ENCODE peak calls at places on chromosomes 12 and 14, in nine cellular contexts. J, D, O, Z, G, N, R, A and B are unnamed samples.

GRCh38 chr12:60394680-60395079 is 798.9 kb downstream of the SLC16A7 start:
- DNase-seq in J (no peak), D (peak), O (no peak), Z (peak), G (peak), N (no peak), R (no peak), A (peak), B (peak)

GRCh38 chr12:38157274-38157932 is 159.2 kb upstream of the ALG10B start:
- DNase-seq in J (no peak), D (no peak), O (no peak), Z (no peak), G (no peak), N (no peak), R (no peak), A (no peak), B (no peak)

GRCh38 chr14:60303745-60304144 is 54.7 kb downstream of the PPM1A start:
- DNase-seq in J (peak), D (no peak), O (no peak), Z (no peak), G (peak), N (no peak), R (no peak), A (no peak), B (no peak)

GRCh38 chr12:94704452-94704871 is 54.1 kb upstream of the TMCC3 start:
- DNase-seq in J (peak), D (peak), O (peak), Z (peak), G (peak), N (peak), R (no peak), A (peak), B (peak)

GRCh38 chr12:13187399-13187798 is 9.1 kb upstream of the EMP1 start:
- DNase-seq in J (no peak), D (peak), O (peak), Z (peak), G (peak), N (no peak), R (no peak), A (peak), B (peak)

GRCh38 chr12:131063427-131063826 is 109.7 kb downstream of the ADGRD1 start:
- DNase-seq in J (no peak), D (no peak), O (no peak), Z (no peak), G (no peak), N (no peak), R (no peak), A (no peak), B (no peak)

GRCh38 chr12:23534196-23534595 is 415.3 kb downstream of the SOX5 start:
- DNase-seq in J (no peak), D (no peak), O (no peak), Z (no peak), G (no peak), N (no peak), R (no peak), A (no peak), B (no peak)

GRCh38 chr14:64536488-64537245 is 3.9 kb upstream of the HSPA2 start:
- DNase-seq in J (no peak), D (peak), O (no peak), Z (peak), G (peak), N (no peak), R (no peak), A (no peak), B (no peak)

GRCh38 chr14:105894125-105894977 is 368.0 kb downstream of the TMEM121 start:
- DNase-seq in J (no peak), D (no peak), O (no peak), Z (no peak), G (no peak), N (no peak), R (peak), A (no peak), B (no peak)

GRCh38 chr12:2347137-2347843 is 294.5 kb downstream of the CACNA1C start:
- DNase-seq in J (no peak), D (no peak), O (no peak), Z (no peak), G (no peak), N (no peak), R (no peak), A (no peak), B (no peak)

GRCh38 chr12:18601962-18602361 is 135.8 kb downstream of the PLCZ1 start:
- DNase-seq in J (no peak), D (no peak), O (no peak), Z (no peak), G (no peak), N (no peak), R (no peak), A (no peak), B (no peak)

GRCh38 chr12:68263366-68263765 is 10.0 kb upstream of the IL22 start:
- DNase-seq in J (no peak), D (peak), O (no peak), Z (no peak), G (peak), N (no peak), R (no peak), A (peak), B (no peak)

GRCh38 chr12:13194462-13195110 is 1.9 kb upstream of the EMP1 start:
- DNase-seq in J (no peak), D (peak), O (no peak), Z (no peak), G (peak), N (no peak), R (no peak), A (no peak), B (peak)

GRCh38 chr12:47987411-47988072 is 16.7 kb downstream of the COL2A1 start:
- DNase-seq in J (no peak), D (no peak), O (no peak), Z (no peak), G (no peak), N (no peak), R (no peak), A (no peak), B (no peak)

GRCh38 chr14:72716471-72716870 is 177.4 kb downstream of the DPF3 start:
- DNase-seq in J (no peak), D (no peak), O (no peak), Z (no peak), G (no peak), N (no peak), R (no peak), A (no peak), B (no peak)

GRCh38 chr12:67645571-67645970 is 3.0 kb upstream of the DYRK2 start:
- DNase-seq in J (no peak), D (peak), O (no peak), Z (no peak), G (peak), N (no peak), R (no peak), A (no peak), B (peak)

GRCh38 chr12:55057466-55057865 is 37.7 kb downstream of the NEUROD4 start:
- DNase-seq in J (no peak), D (no peak), O (no peak), Z (no peak), G (no peak), N (no peak), R (no peak), A (no peak), B (no peak)

DNA sequence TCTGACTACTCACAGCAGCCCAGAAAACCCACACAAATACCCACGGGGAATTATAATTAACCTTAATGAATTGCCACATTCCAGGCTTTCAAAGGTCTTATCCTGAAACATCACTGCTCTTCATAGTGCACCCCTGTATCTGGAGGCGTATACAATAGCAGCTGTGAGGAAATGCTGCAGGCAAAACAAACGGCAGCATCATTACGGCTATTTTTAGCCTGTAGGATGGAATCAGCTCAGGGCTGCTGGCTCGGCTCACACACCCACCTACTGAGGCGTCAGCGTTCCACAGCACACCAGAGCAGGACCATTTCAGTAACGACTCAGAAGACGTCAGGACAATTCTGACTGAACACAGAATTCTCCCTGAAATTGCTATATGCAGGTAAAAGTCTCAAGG is 648.4 kb downstream of the RPS29 start:
- DNase-seq in J (no peak), D (no peak), O (no peak), Z (no peak), G (no peak), N (no peak), R (no peak), A (peak), B (no peak)
- H3K4me3 ChIP-seq in J (no peak), D (no peak), O (no peak), Z (no peak), G (no peak), N (no peak), R (no peak), A (no peak), B (no peak)

GRCh38 chr12:29116414-29116813 is 32.7 kb upstream of the FAR2 start:
- DNase-seq in J (no peak), D (no peak), O (peak), Z (no peak), G (no peak), N (no peak), R (no peak), A (no peak), B (no peak)

GRCh38 chr12:29113101-29113500 is 36.0 kb upstream of the FAR2 start:
- DNase-seq in J (no peak), D (no peak), O (no peak), Z (no peak), G (no peak), N (no peak), R (no peak), A (no peak), B (peak)

DNA sequence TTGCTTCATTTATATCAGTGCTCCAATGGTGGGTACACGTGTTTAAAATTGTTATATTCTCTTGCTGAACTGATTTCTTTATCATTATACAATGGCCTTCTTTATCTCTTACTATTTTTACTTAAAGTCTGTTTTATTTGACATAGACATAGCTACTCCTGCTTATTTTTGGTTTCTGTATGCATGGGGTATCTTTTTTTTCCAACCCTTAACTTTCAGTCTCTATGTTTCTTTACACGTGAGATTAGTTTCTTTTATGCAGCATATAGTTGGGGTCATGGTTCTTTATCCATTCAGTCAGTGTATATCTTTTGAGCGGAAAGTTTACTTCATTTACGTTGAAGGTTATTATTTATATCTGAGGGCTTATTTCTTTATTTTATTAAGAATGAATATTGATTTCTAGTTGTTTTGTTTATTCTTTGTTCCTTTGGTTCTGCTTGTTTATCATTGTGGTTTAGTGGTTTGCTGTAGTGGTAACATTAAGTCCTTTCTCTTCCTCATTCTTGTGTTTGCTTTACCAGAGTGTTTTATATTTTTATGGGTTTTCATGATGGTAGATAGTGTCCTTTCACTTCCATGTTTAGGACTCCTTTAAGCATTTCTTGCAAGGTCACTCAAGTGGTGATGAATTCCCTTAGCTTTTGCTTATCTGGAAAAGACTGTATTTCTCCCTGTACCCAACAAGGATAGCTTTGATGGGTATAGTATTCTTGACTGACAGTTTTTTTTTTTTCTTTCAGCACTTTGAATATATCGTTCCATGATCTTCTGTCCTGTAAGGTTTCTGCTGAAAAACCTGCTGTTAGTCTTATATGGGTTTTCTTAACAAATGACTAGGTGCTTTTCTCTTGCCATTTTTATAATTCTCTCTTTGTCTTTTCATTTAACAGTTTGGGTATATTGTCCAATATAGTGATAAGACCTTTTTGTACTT is 38.3 kb upstream of the FAR2 start:
- DNase-seq in J (no peak), D (no peak), O (no peak), Z (no peak), G (no peak), N (no peak), R (no peak), A (no peak), B (no peak)
- TF ChIP-seq CTCF in J (no peak), D (no peak), O (no peak), Z (no peak), G (no peak), N (no peak), R (no peak), A (no peak), B (no peak)

GRCh38 chr12:110304061-110304551 is 23.1 kb downstream of the ATP2A2 start:
- DNase-seq in J (no peak), D (peak), O (no peak), Z (no peak), G (no peak), N (no peak), R (no peak), A (no peak), B (peak)
- H3K4me3 ChIP-seq in J (no peak), D (no peak), O (no peak), Z (no peak), G (no peak), N (no peak), R (no peak), A (no peak), B (no peak)

GRCh38 chr14:104157303-104157928 is 19.0 kb downstream of the KIF26A start:
- DNase-seq in J (no peak), D (no peak), O (no peak), Z (no peak), G (no peak), N (no peak), R (no peak), A (no peak), B (no peak)
- TF ChIP-seq CTCF in J (no peak), D (peak), O (no peak), Z (no peak), G (no peak), N (no peak), R (no peak), A (peak), B (no peak)

GRCh38 chr12:8841778-8842177 is 19.4 kb downstream of the A2ML1 start:
- DNase-seq in J (no peak), D (no peak), O (no peak), Z (no peak), G (no peak), N (no peak), R (no peak), A (no peak), B (no peak)

GRCh38 chr12:8846305-8846704 is 23.9 kb downstream of the A2ML1 start:
- DNase-seq in J (no peak), D (no peak), O (no peak), Z (no peak), G (no peak), N (no peak), R (no peak), A (no peak), B (no peak)

GRCh38 chr12:8840938-8841633 is 18.7 kb downstream of the A2ML1 start:
- DNase-seq in J (no peak), D (no peak), O (no peak), Z (no peak), G (no peak), N (no peak), R (no peak), A (no peak), B (no peak)

GRCh38 chr12:8847435-8847834 is 25.0 kb downstream of the A2ML1 start:
- DNase-seq in J (no peak), D (no peak), O (no peak), Z (no peak), G (no peak), N (no peak), R (no peak), A (no peak), B (no peak)

GRCh38 chr12:8844665-8845064 is 22.2 kb downstream of the A2ML1 start:
- DNase-seq in J (no peak), D (peak), O (no peak), Z (no peak), G (peak), N (peak), R (no peak), A (no peak), B (no peak)
- H3K4me3 ChIP-seq in J (no peak), D (no peak), O (no peak), Z (no peak), G (no peak), N (no peak), R (no peak), A (no peak), B (no peak)

GRCh38 chr12:29088611-29089219 is 60.4 kb upstream of the FAR2 start:
- DNase-seq in J (no peak), D (peak), O (no peak), Z (no peak), G (peak), N (no peak), R (no peak), A (no peak), B (peak)
- TF ChIP-seq CTCF in J (peak), D (peak), O (peak), Z (peak), G (peak), N (no peak), R (peak), A (peak), B (no peak)

DNA sequence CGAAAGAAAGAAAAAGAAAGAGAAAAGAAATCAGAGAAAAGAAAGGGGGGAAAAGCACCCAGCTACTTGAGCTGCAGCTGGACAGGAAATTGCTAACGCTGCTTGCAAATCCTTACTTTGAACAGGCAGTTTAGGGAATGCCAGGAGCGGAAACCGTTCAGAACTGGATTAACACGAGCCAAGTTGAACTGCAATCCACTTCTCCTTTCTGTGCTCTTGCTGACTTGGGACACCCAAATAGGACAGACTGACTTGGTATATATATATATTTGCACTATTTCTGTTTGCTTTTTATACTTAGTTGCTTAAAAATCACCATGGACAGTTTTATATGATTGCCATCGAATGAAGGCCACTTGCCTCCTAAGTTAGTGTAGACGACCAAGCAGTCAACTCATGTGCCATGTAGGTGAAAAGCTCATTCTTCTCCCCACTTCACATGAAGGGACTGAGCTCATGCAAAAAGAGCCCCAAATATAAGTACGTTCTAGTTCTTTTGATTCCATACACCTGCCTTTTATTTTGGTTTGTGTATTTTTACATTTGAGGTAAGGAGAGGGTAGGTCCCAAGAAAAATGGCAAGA is 5.5 kb downstream of the DUSP6 start:
- DNase-seq in J (peak), D (peak), O (no peak), Z (no peak), G (peak), N (no peak), R (no peak), A (peak), B (peak)
- H3K4me3 ChIP-seq in J (peak), D (no peak), O (no peak), Z (no peak), G (peak), N (no peak), R (peak), A (no peak), B (no peak)

DNA sequence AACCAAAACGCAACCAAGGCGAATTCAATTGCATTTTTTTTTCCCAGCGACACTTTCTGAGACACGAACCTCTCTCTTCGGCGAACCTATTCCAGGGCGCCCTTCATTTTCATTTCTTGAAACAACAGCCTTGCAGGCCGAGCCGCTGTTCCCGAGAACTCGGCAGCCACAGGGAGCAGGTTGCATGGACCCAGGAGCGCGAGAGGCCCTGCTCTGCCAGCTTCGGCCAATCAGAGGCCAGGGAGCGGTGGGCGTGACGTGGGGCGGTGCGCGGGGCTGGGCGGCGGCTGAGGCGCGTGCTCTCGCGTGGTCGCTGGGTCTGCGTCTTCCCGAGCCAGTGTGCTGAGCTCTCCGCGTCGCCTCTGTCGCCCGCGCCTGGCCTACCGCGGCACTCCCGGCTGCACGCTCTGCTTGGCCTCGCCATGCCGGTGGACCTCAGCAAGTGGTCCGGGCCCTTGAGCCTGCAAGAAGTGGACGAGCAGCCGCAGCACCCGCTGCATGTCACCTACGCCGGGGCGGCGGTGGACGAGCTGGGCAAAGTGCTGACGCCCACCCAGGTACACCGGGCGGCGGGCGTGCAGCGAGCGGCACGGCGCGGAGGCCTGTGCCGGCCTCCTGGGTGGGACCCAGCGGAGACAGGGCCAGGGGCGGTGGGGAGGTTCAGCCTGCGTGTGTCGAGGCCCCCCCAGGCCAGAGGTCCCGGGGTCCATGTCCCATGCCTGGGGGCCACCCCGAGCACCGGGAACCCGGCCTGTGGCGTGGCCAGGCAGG is at the start of gene PEBP1:
- DNase-seq in J (peak), D (peak), O (peak), Z (peak), G (peak), N (peak), R (peak), A (peak), B (peak)
- TF ChIP-seq CTCF in J (no peak), D (no peak), O (no peak), Z (no peak), G (no peak), N (no peak), R (no peak), A (no peak), B (no peak)